ENCODE peak calls at places on chromosome 4, in five cellular contexts. S is right cardiac atrium; K is SJSA1; H is activated CD4-positive, alpha-beta T cell treated with anti-CD3 and anti-CD28 coated beads for 4 hours; F is H4. Q is an unnamed sample.

GRCh38 chr4:138901177-138901576 is 114.4 kb upstream of the NOCT start:
- DNase-seq in F (no peak), K (no peak), H (no peak), S (no peak), Q (no peak)

GRCh38 chr4:186037692-186038658 is 31.0 kb upstream of the TLR3 start:
- DNase-seq in S (no peak), K (peak), H (no peak), F (peak), Q (no peak)

GRCh38 chr4:6887591-6888371 is 21.8 kb upstream of the TBC1D14 start:
- DNase-seq in S (peak), K (no peak), H (no peak), F (no peak), Q (peak)

GRCh38 chr4:10582059-10582686 is 102.4 kb downstream of the CLNK start:
- DNase-seq in H (no peak), F (peak), K (peak), S (peak), Q (no peak)

GRCh38 chr4:164261831-164262230 is 492.1 kb upstream of the SMIM31 start:
- DNase-seq in F (no peak), S (no peak), H (no peak), K (peak), Q (no peak)

GRCh38 chr4:181502611-181503010 is 740.6 kb upstream of the TENM3 start:
- DNase-seq in H (no peak), K (no peak), S (no peak), F (no peak), Q (no peak)

GRCh38 chr4:167452922-167453321 is 218.6 kb upstream of the SPOCK3 start:
- DNase-seq in H (no peak), K (no peak), F (no peak), S (no peak), Q (no peak)

GRCh38 chr4:24805566-24805965 is 10.2 kb downstream of the SOD3 start:
- DNase-seq in H (no peak), S (no peak), F (no peak), K (no peak), Q (no peak)

GRCh38 chr4:96037705-96038104 is 197.8 kb downstream of the PDHA2 start:
- DNase-seq in S (no peak), H (no peak), K (no peak), F (no peak), Q (no peak)

GRCh38 chr4:41866799-41867677 is 68.2 kb upstream of the TMEM33 start:
- DNase-seq in H (no peak), S (no peak), K (no peak), F (no peak), Q (no peak)

GRCh38 chr4:141686146-141686775 is 49.9 kb downstream of the IL15 start:
- DNase-seq in K (peak), S (no peak), F (peak), H (no peak), Q (no peak)

GRCh38 chr4:56976878-56977320 is 507 bp downstream of the NOA1 start:
- DNase-seq in K (no peak), F (no peak), S (peak), H (peak), Q (peak)

Q was measured in Right ventricle myocardium superior.